ENCODE peak calls at places on chromosome 17, in six cellular contexts. X is esophagus squamous epithelium, C is lower lobe of right lung, I is lung, D is tibial artery, F is neural progenitor cell. K is an unnamed sample.

GRCh38 chr17:79576333-79576732 is 34.5 kb downstream of the RBFOX3 start:
- DNase-seq in C (no peak), F (no peak), I (no peak), X (no peak), D (no peak), K (no peak)

GRCh38 chr17:42586514-42587230 is 9.1 kb upstream of the PSMC3IP start:
- DNase-seq in C (no peak), X (no peak), I (no peak), D (no peak), F (no peak), K (no peak)

GRCh38 chr17:43308999-43309398 is 75.2 kb upstream of the RNU2-1 start:
- DNase-seq in X (no peak), F (no peak), C (no peak), I (no peak), D (no peak), K (no peak)

GRCh38 chr17:38703742-38704644 is 1.1 kb upstream of the MLLT6 start:
- DNase-seq in I (peak; percentile 90), C (peak; percentile 94), D (peak; percentile 88), F (peak; percentile 84), X (peak; percentile 32), K (peak; percentile 82)

GRCh38 chr17:79482719-79483118 is 128.1 kb downstream of the RBFOX3 start:
- DNase-seq in X (no peak), D (no peak), F (peak; percentile 52), C (no peak), I (no peak), K (no peak)

GRCh38 chr17:50498021-50498874 is 10.0 kb upstream of the MYCBPAP start:
- DNase-seq in X (no peak), D (no peak), I (no peak), C (no peak), F (no peak), K (no peak)

GRCh38 chr17:78793415-78793814 is 11.3 kb upstream of the CYTH1 start:
- DNase-seq in X (no peak), F (no peak), D (no peak), I (no peak), C (peak; percentile 42), K (no peak)

GRCh38 chr17:49964539-49965521 is 4.2 kb upstream of the DLX4 start:
- DNase-seq in C (no peak), D (no peak), F (peak; percentile 71), X (no peak), I (no peak), K (no peak)

GRCh38 chr17:37607637-37608368 is 1.4 kb downstream of the SYNRG start:
- DNase-seq in D (no peak), F (peak; percentile 2), X (no peak), C (no peak), I (no peak), K (no peak)

GRCh38 chr17:74027539-74027938 is 175.9 kb upstream of the RPL38 start:
- DNase-seq in D (no peak), F (no peak), X (no peak), C (no peak), I (no peak), K (no peak)

GRCh38 chr17:40290629-40291296 is 3.1 kb downstream of the CDC6 start:
- DNase-seq in F (peak; percentile 70), C (no peak), D (no peak), I (peak; percentile 53), X (no peak), K (peak; percentile 55)

GRCh38 chr17:34485999-34486398 is 93.4 kb upstream of the TMEM132E start:
- DNase-seq in I (no peak), C (no peak), X (no peak), D (no peak), F (no peak), K (no peak)

GRCh38 chr17:15466131-15466530 is 1.3 kb downstream of the CDRT4 start:
- DNase-seq in X (no peak), D (no peak), C (no peak), I (no peak), F (no peak), K (no peak)

GRCh38 chr17:78524870-78525510 is 52.2 kb downstream of the DNAH17 start:
- DNase-seq in X (no peak), C (no peak), I (no peak), F (no peak), D (no peak), K (no peak)

GRCh38 chr17:39658760-39659159 is 6.4 kb upstream of the TCAP start:
- DNase-seq in C (no peak), D (no peak), X (no peak), I (no peak), F (no peak), K (no peak)

GRCh38 chr17:39669897-39670735 is 1.9 kb downstream of the PNMT start:
- DNase-seq in F (no peak), X (no peak), C (no peak), D (no peak), I (no peak), K (no peak)

GRCh38 chr17:82884341-82884871 is 44.6 kb upstream of the ZNF750 start:
- DNase-seq in X (no peak), I (no peak), C (no peak), D (no peak), F (no peak), K (no peak)

GRCh38 chr17:1119924-1120323 is 59.9 kb downstream of the ABR start:
- DNase-seq in D (no peak), F (no peak), C (no peak), X (no peak), I (no peak), K (no peak)

GRCh38 chr17:62566996-62567578 is 60.4 kb upstream of the MRC2 start:
- DNase-seq in F (no peak), I (no peak), C (no peak), X (no peak), D (no peak), K (no peak)

GRCh38 chr17:45958994-45959665 is 39.9 kb upstream of the STH start:
- DNase-seq in F (no peak), X (no peak), D (no peak), I (no peak), C (no peak), K (no peak)

GRCh38 chr17:38908676-38909181 is 16.7 kb upstream of the LASP1NB start:
- DNase-seq in D (peak; percentile 64), X (no peak), I (no peak), F (no peak), C (peak; percentile 50), K (no peak)

DNA sequence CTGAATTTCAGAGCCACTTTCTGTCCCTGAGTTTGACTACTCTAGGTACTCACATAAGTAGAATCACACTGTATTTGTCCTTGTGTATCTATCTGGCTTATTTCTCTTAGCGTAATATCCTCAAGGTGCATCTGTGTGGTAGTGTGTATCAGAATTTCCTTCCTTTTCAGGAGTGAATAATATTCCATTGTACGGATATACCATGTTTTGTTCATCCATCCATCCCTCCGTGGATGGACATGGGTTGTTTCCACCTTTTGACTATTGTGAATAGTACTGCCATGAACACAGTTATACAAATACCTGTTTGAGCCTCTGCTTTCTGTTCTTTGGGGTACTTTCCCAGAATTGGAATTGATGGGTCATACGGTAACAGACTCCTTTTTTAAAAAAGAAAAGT is 111.7 kb downstream of the PITPNC1 start:
- DNase-seq in D (no peak), X (no peak), F (no peak), C (no peak), I (no peak), K (no peak)
- H3K4me1 ChIP-seq in D (peaks cover 7% of the 10 kb centered on the region), X (peaks cover 14% of the 10 kb centered on the region), F (peaks cover 24% of the 10 kb centered on the region), C (peaks cover 26% of the 10 kb centered on the region), I (peaks cover 9% of the 10 kb centered on the region), K (peaks cover 52% of the 10 kb centered on the region)

GRCh38 chr17:4313482-4314114 is 49.8 kb upstream of the ANKFY1 start:
- DNase-seq in C (no peak), X (no peak), D (no peak), I (no peak), F (no peak), K (no peak)
- H3K27ac ChIP-seq in C (peak overlapping the region; percentile 26), X (peak overlapping the region; percentile 50), D (no peak overlapping the region), I (no peak overlapping the region), F (no peak overlapping the region), K (peak overlapping the region; percentile 79)

GRCh38 chr17:32591428-32591827 is 104.6 kb downstream of the CDK5R1 start:
- DNase-seq in I (no peak), C (no peak), F (no peak), X (no peak), D (no peak), K (no peak)

GRCh38 chr17:32586666-32587065 is 99.9 kb downstream of the CDK5R1 start:
- DNase-seq in F (no peak), X (no peak), I (no peak), D (no peak), C (no peak), K (no peak)

GRCh38 chr17:32590974-32591373 is 104.2 kb downstream of the CDK5R1 start:
- DNase-seq in D (no peak), C (no peak), I (no peak), X (no peak), F (no peak), K (no peak)

GRCh38 chr17:32588135-32588534 is 101.3 kb downstream of the CDK5R1 start:
- DNase-seq in D (no peak), F (no peak), I (no peak), X (no peak), C (no peak), K (no peak)

GRCh38 chr17:32588982-32589381 is 102.2 kb downstream of the CDK5R1 start:
- DNase-seq in I (no peak), F (peak; percentile 41), C (no peak), X (no peak), D (no peak), K (no peak)
- TF ChIP-seq CTCF in I (no peak), F (peak; percentile 53), C (no peak), X (no peak), D (no peak), K (no peak)

GRCh38 chr17:27464431-27464830 is 8.2 kb downstream of the KSR1 start:
- DNase-seq in I (no peak), C (no peak), F (no peak), D (no peak), X (no peak), K (no peak)
- H3K4me1 ChIP-seq in I (peaks cover 20% of the 10 kb centered on the region), C (peaks cover 57% of the 10 kb centered on the region), F (peaks cover 17% of the 10 kb centered on the region), D (no peaks in the 10 kb centered on the region), X (peaks cover 12% of the 10 kb centered on the region), K (peaks cover 28% of the 10 kb centered on the region)